ENCODE peak calls at places on chromosomes 3 and 15, in six cellular contexts. One of them, this sample, is unnamed.

GRCh38 chr3:83890039-83890762 is 1068.6 kb upstream of the CADM2 start:
- DNase-seq in ascending aorta: no peak
- DNase-seq in H1: no peak
- DNase-seq in colonic mucosa: no peak
- DNase-seq in AG04450: no peak
- DNase-seq in HCT116: no peak
- DNase-seq in this sample: no peak

GRCh38 chr15:76169013-76169412 is 109.2 kb downstream of the TMEM266 start:
- DNase-seq in ascending aorta: no peak
- DNase-seq in H1: no peak
- DNase-seq in colonic mucosa: no peak
- DNase-seq in AG04450: no peak
- DNase-seq in HCT116: no peak
- DNase-seq in this sample: no peak

GRCh38 chr3:15955968-15956367 is 158.2 kb upstream of the ANKRD28 start:
- DNase-seq in ascending aorta: no peak
- DNase-seq in H1: no peak
- DNase-seq in colonic mucosa: no peak
- DNase-seq in AG04450: no peak
- DNase-seq in HCT116: no peak
- DNase-seq in this sample: no peak

GRCh38 chr3:42185044-42185443 is 80.9 kb downstream of the CCK start:
- DNase-seq in ascending aorta: peak
- DNase-seq in H1: no peak
- DNase-seq in colonic mucosa: no peak
- DNase-seq in AG04450: peak
- DNase-seq in HCT116: no peak
- DNase-seq in this sample: peak

GRCh38 chr15:48965972-48966371 is 2.3 kb upstream of the SHC4 start:
- DNase-seq in ascending aorta: no peak
- DNase-seq in H1: no peak
- DNase-seq in colonic mucosa: no peak
- DNase-seq in AG04450: no peak
- DNase-seq in HCT116: peak
- DNase-seq in this sample: peak

GRCh38 chr3:105402287-105402801 is 35.6 kb downstream of the ALCAM start:
- DNase-seq in ascending aorta: no peak
- DNase-seq in H1: no peak
- DNase-seq in colonic mucosa: no peak
- DNase-seq in AG04450: no peak
- DNase-seq in HCT116: peak
- DNase-seq in this sample: peak

GRCh38 chr15:69538381-69538780 is 85.8 kb downstream of the RPLP1 start:
- DNase-seq in ascending aorta: no peak
- DNase-seq in H1: no peak
- DNase-seq in colonic mucosa: peak
- DNase-seq in AG04450: no peak
- DNase-seq in HCT116: no peak
- DNase-seq in this sample: no peak

GRCh38 chr3:139586420-139587017 is 47.0 kb upstream of the RBP1 start:
- DNase-seq in ascending aorta: no peak
- DNase-seq in H1: no peak
- DNase-seq in colonic mucosa: no peak
- DNase-seq in AG04450: no peak
- DNase-seq in HCT116: no peak
- DNase-seq in this sample: no peak

GRCh38 chr15:99474981-99475753 is 90.6 kb upstream of the MEF2A start:
- DNase-seq in ascending aorta: no peak
- DNase-seq in H1: no peak
- DNase-seq in colonic mucosa: no peak
- DNase-seq in AG04450: no peak
- DNase-seq in HCT116: no peak
- DNase-seq in this sample: no peak

GRCh38 chr15:76501726-76502125 is 165.2 kb downstream of the ISL2 start:
- DNase-seq in ascending aorta: no peak
- DNase-seq in H1: no peak
- DNase-seq in colonic mucosa: no peak
- DNase-seq in AG04450: no peak
- DNase-seq in HCT116: no peak
- DNase-seq in this sample: no peak

GRCh38 chr3:123807820-123808219 is 76.3 kb downstream of the MYLK start:
- DNase-seq in ascending aorta: no peak
- DNase-seq in H1: no peak
- DNase-seq in colonic mucosa: peak
- DNase-seq in AG04450: no peak
- DNase-seq in HCT116: no peak
- DNase-seq in this sample: peak

GRCh38 chr3:88221726-88222125 is 72.0 kb downstream of the C3orf38 start:
- DNase-seq in ascending aorta: no peak
- DNase-seq in H1: no peak
- DNase-seq in colonic mucosa: no peak
- DNase-seq in AG04450: no peak
- DNase-seq in HCT116: no peak
- DNase-seq in this sample: no peak

GRCh38 chr3:88222343-88222742 is 72.6 kb downstream of the C3orf38 start:
- DNase-seq in ascending aorta: no peak
- DNase-seq in H1: no peak
- DNase-seq in colonic mucosa: no peak
- DNase-seq in AG04450: no peak
- DNase-seq in HCT116: no peak
- DNase-seq in this sample: no peak

GRCh38 chr3:88220126-88220525 is 70.4 kb downstream of the C3orf38 start:
- DNase-seq in ascending aorta: no peak
- DNase-seq in H1: no peak
- DNase-seq in colonic mucosa: no peak
- DNase-seq in AG04450: no peak
- DNase-seq in HCT116: no peak
- DNase-seq in this sample: no peak

GRCh38 chr3:88219138-88219792 is 69.5 kb downstream of the C3orf38 start:
- DNase-seq in ascending aorta: no peak
- DNase-seq in H1: no peak
- DNase-seq in colonic mucosa: peak
- DNase-seq in AG04450: peak
- DNase-seq in HCT116: no peak
- DNase-seq in this sample: peak
- TF ChIP-seq CTCF in ascending aorta: no peak
- TF ChIP-seq CTCF in H1: peak
- TF ChIP-seq CTCF in colonic mucosa: peak
- TF ChIP-seq CTCF in AG04450: peak
- TF ChIP-seq CTCF in HCT116: peak
- TF ChIP-seq CTCF in this sample: peak

DNA sequence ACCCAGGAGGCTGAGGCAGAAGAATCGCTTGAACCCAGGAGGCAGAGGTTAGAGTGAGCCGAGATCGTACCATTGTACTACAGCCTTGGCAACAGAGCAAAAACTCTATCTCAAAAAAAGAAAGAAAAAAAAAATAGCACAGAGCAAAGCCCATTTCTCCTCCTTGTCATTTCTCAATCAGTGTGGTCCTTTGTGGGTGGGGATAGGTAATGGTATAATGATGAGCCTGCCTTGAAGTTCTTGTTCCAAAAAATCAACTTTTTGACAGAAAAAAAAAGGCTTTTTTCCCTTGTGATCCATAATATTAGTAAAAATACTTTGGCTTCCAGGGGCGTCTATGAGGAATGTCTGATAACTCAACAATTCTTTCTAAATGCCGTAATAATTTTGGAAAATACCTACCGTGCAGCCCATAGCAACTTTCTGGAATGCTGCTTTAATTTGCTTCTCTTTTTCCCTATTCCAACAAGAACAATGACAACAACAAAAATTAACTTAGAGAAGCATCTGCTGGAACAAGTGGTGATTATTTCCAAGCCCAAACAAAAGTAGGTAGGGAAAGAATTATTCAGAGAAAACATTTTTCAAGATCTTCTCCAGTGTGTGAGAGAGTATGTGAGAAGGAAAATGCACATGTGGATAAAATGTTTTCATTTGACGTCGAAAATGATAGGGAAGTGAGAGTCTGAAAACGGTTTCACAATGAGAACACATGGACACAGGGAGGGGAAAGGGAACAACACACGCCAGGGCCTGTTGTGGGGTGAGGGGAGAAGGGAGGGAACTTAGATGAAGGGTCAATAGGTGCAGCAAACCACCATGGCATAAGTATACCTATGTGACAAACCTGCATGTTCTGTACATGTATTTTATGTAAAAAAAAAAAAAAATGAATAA is 337.8 kb downstream of the RBMS3 start:
- DNase-seq in ascending aorta: no peak
- DNase-seq in H1: no peak
- DNase-seq in colonic mucosa: no peak
- DNase-seq in AG04450: no peak
- DNase-seq in HCT116: no peak
- DNase-seq in this sample: no peak
- H3K27ac ChIP-seq in ascending aorta: peak
- H3K27ac ChIP-seq in H1: no peak
- H3K27ac ChIP-seq in colonic mucosa: no peak
- H3K27ac ChIP-seq in AG04450: no peak
- H3K27ac ChIP-seq in HCT116: no peak
- H3K27ac ChIP-seq in this sample: no peak

DNA sequence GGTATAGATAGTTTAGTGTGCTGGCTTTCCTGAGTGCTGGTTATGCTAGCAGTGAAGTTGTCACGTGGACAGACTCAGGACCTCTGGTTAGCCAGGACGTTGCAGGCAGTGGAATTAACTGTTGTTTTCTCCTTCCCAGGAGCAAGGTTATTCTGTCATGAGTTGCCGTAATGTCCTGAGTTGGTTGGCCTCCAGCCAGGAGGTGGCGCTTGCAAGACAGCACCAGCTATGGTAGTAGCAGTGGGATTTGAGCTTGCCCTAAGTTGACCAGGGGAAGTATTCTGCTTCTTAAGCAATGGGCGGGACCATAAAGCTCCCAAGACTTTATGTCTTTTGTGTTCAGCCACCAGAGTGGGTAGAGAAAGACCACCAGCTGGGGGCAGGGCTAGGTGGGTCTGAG is 240.7 kb upstream of the DNAJC19 start:
- DNase-seq in ascending aorta: no peak
- DNase-seq in H1: peak
- DNase-seq in colonic mucosa: no peak
- DNase-seq in AG04450: no peak
- DNase-seq in HCT116: no peak
- DNase-seq in this sample: no peak
- TF ChIP-seq CTCF in ascending aorta: no peak
- TF ChIP-seq CTCF in H1: peak
- TF ChIP-seq CTCF in colonic mucosa: no peak
- TF ChIP-seq CTCF in AG04450: no peak
- TF ChIP-seq CTCF in HCT116: no peak
- TF ChIP-seq CTCF in this sample: no peak

GRCh38 chr3:187183903-187184302 is 13.4 kb upstream of the RTP1 start:
- DNase-seq in ascending aorta: no peak
- DNase-seq in H1: no peak
- DNase-seq in colonic mucosa: no peak
- DNase-seq in AG04450: no peak
- DNase-seq in HCT116: no peak
- DNase-seq in this sample: no peak
- H3K27ac ChIP-seq in ascending aorta: no peak
- H3K27ac ChIP-seq in H1: peak
- H3K27ac ChIP-seq in colonic mucosa: no peak
- H3K27ac ChIP-seq in AG04450: no peak
- H3K27ac ChIP-seq in HCT116: no peak
- H3K27ac ChIP-seq in this sample: no peak

GRCh38 chr3:88385090-88385489 is 235.3 kb downstream of the C3orf38 start:
- DNase-seq in ascending aorta: no peak
- DNase-seq in H1: peak
- DNase-seq in colonic mucosa: no peak
- DNase-seq in AG04450: no peak
- DNase-seq in HCT116: no peak
- DNase-seq in this sample: peak
- TF ChIP-seq CTCF in ascending aorta: no peak
- TF ChIP-seq CTCF in H1: no peak
- TF ChIP-seq CTCF in colonic mucosa: no peak
- TF ChIP-seq CTCF in AG04450: no peak
- TF ChIP-seq CTCF in HCT116: no peak
- TF ChIP-seq CTCF in this sample: no peak

This sample was measured in RWPE1.